ENCODE peak calls at places on chromosome 1, in four cellular contexts. One of them, this sample, is unnamed.

GRCh38 chr1:205907794-205908193 is 35.5 kb downstream of the SLC26A9 start:
- DNase-seq in iPS DF 6.9: peak
- DNase-seq in G401: peak
- DNase-seq in lung: no peak
- DNase-seq in this sample: no peak

GRCh38 chr1:29675481-29676263 is 439.4 kb downstream of the PTPRU start:
- DNase-seq in G401: no peak
- DNase-seq in iPS DF 6.9: no peak
- DNase-seq in lung: peak
- DNase-seq in this sample: no peak

GRCh38 chr1:20930427-20930826 is 143.3 kb upstream of the HP1BP3 start:
- DNase-seq in iPS DF 6.9: no peak
- DNase-seq in lung: no peak
- DNase-seq in G401: no peak
- DNase-seq in this sample: no peak

GRCh38 chr1:90773812-90774211 is 56.7 kb upstream of the BARHL2 start:
- DNase-seq in G401: no peak
- DNase-seq in iPS DF 6.9: no peak
- DNase-seq in lung: no peak
- DNase-seq in this sample: no peak

GRCh38 chr1:23592209-23592905 is 33.1 kb upstream of the ID3 start:
- DNase-seq in iPS DF 6.9: no peak
- DNase-seq in G401: no peak
- DNase-seq in lung: no peak
- DNase-seq in this sample: no peak

GRCh38 chr1:162323023-162323422 is 53.6 kb downstream of the SPATA46 start:
- DNase-seq in iPS DF 6.9: no peak
- DNase-seq in lung: no peak
- DNase-seq in G401: peak
- DNase-seq in this sample: no peak

GRCh38 chr1:62687421-62687902 is 724 bp downstream of the DOCK7 start:
- DNase-seq in iPS DF 6.9: no peak
- DNase-seq in G401: peak
- DNase-seq in lung: peak
- DNase-seq in this sample: peak

GRCh38 chr1:16387201-16388185 is 20.5 kb downstream of the SZRD1 start:
- DNase-seq in G401: peak
- DNase-seq in lung: peak
- DNase-seq in iPS DF 6.9: no peak
- DNase-seq in this sample: no peak

GRCh38 chr1:2089051-2089450 is 38.8 kb downstream of the PRKCZ start:
- DNase-seq in iPS DF 6.9: no peak
- DNase-seq in G401: no peak
- DNase-seq in lung: no peak
- DNase-seq in this sample: no peak

GRCh38 chr1:67496329-67496728 is 66.1 kb upstream of the SERBP1 start:
- DNase-seq in iPS DF 6.9: no peak
- DNase-seq in lung: no peak
- DNase-seq in G401: no peak
- DNase-seq in this sample: no peak

This sample was measured in HL-60.